ENCODE peak calls at places on chromosomes 1 and 21, in seven cellular contexts. One of them, this sample, is unnamed.

GRCh38 chr1:76425104-76425842 is 350.7 kb downstream of the ST6GALNAC3 start:
- DNase-seq in IMR-90: no peak
- DNase-seq in effector CD4-positive, alpha-beta T cell: no peak
- DNase-seq in iPS-NIHi11: no peak
- DNase-seq in heart left ventricle: no peak
- DNase-seq in tibial artery: no peak
- DNase-seq in brain microvascular endothelial cell: no peak
- DNase-seq in this sample: no peak

GRCh38 chr1:238606896-238607295 is 716.2 kb upstream of the ZP4 start:
- DNase-seq in iPS-NIHi11: no peak
- DNase-seq in heart left ventricle: no peak
- DNase-seq in effector CD4-positive, alpha-beta T cell: no peak
- DNase-seq in IMR-90: peak
- DNase-seq in brain microvascular endothelial cell: peak
- DNase-seq in tibial artery: no peak
- DNase-seq in this sample: no peak

GRCh38 chr1:33155877-33156538 is 25.8 kb downstream of the TRIM62 start:
- DNase-seq in heart left ventricle: no peak
- DNase-seq in brain microvascular endothelial cell: no peak
- DNase-seq in effector CD4-positive, alpha-beta T cell: no peak
- DNase-seq in iPS-NIHi11: no peak
- DNase-seq in tibial artery: no peak
- DNase-seq in IMR-90: no peak
- DNase-seq in this sample: no peak

GRCh38 chr1:174324939-174325338 is 122.8 kb upstream of the GPR52 start:
- DNase-seq in IMR-90: no peak
- DNase-seq in brain microvascular endothelial cell: no peak
- DNase-seq in effector CD4-positive, alpha-beta T cell: no peak
- DNase-seq in heart left ventricle: no peak
- DNase-seq in tibial artery: no peak
- DNase-seq in iPS-NIHi11: no peak
- DNase-seq in this sample: no peak

GRCh38 chr1:4668738-4669700 is 14.6 kb downstream of the AJAP1 start:
- DNase-seq in heart left ventricle: no peak
- DNase-seq in brain microvascular endothelial cell: peak
- DNase-seq in IMR-90: no peak
- DNase-seq in effector CD4-positive, alpha-beta T cell: no peak
- DNase-seq in tibial artery: no peak
- DNase-seq in iPS-NIHi11: no peak
- DNase-seq in this sample: no peak

GRCh38 chr1:211695135-211695816 is 19.9 kb upstream of the NEK2 start:
- DNase-seq in effector CD4-positive, alpha-beta T cell: no peak
- DNase-seq in tibial artery: no peak
- DNase-seq in IMR-90: no peak
- DNase-seq in brain microvascular endothelial cell: no peak
- DNase-seq in iPS-NIHi11: no peak
- DNase-seq in heart left ventricle: no peak
- DNase-seq in this sample: no peak

GRCh38 chr1:29669488-29669871 is 433.2 kb downstream of the PTPRU start:
- DNase-seq in tibial artery: no peak
- DNase-seq in IMR-90: no peak
- DNase-seq in brain microvascular endothelial cell: no peak
- DNase-seq in effector CD4-positive, alpha-beta T cell: no peak
- DNase-seq in heart left ventricle: no peak
- DNase-seq in iPS-NIHi11: no peak
- DNase-seq in this sample: no peak

GRCh38 chr1:227899820-227900449 is 47.8 kb downstream of the WNT9A start:
- DNase-seq in tibial artery: peak
- DNase-seq in effector CD4-positive, alpha-beta T cell: no peak
- DNase-seq in brain microvascular endothelial cell: no peak
- DNase-seq in IMR-90: no peak
- DNase-seq in iPS-NIHi11: no peak
- DNase-seq in heart left ventricle: peak
- DNase-seq in this sample: peak

GRCh38 chr1:81832573-81832972 is 31.8 kb downstream of the ADGRL2 start:
- DNase-seq in effector CD4-positive, alpha-beta T cell: no peak
- DNase-seq in tibial artery: no peak
- DNase-seq in iPS-NIHi11: no peak
- DNase-seq in heart left ventricle: peak
- DNase-seq in brain microvascular endothelial cell: peak
- DNase-seq in IMR-90: peak
- DNase-seq in this sample: no peak

GRCh38 chr21:37658994-37659458 is 257.2 kb downstream of the KCNJ6 start:
- DNase-seq in IMR-90: peak
- DNase-seq in iPS-NIHi11: no peak
- DNase-seq in brain microvascular endothelial cell: peak
- DNase-seq in tibial artery: peak
- DNase-seq in heart left ventricle: no peak
- DNase-seq in effector CD4-positive, alpha-beta T cell: no peak
- DNase-seq in this sample: peak

GRCh38 chr1:236179634-236180033 is 37.3 kb downstream of the GPR137B start:
- DNase-seq in IMR-90: no peak
- DNase-seq in effector CD4-positive, alpha-beta T cell: no peak
- DNase-seq in tibial artery: no peak
- DNase-seq in brain microvascular endothelial cell: no peak
- DNase-seq in iPS-NIHi11: no peak
- DNase-seq in heart left ventricle: no peak
- DNase-seq in this sample: no peak

GRCh38 chr1:52348704-52349301 is 17.2 kb downstream of the CC2D1B start:
- DNase-seq in heart left ventricle: no peak
- DNase-seq in brain microvascular endothelial cell: peak
- DNase-seq in tibial artery: no peak
- DNase-seq in effector CD4-positive, alpha-beta T cell: no peak
- DNase-seq in iPS-NIHi11: peak
- DNase-seq in IMR-90: peak
- DNase-seq in this sample: no peak

GRCh38 chr1:238257018-238257417 is 366.3 kb upstream of the ZP4 start:
- DNase-seq in effector CD4-positive, alpha-beta T cell: no peak
- DNase-seq in heart left ventricle: no peak
- DNase-seq in tibial artery: no peak
- DNase-seq in iPS-NIHi11: no peak
- DNase-seq in brain microvascular endothelial cell: no peak
- DNase-seq in IMR-90: no peak
- DNase-seq in this sample: no peak

GRCh38 chr1:117815926-117816325 is 113.5 kb downstream of the GDAP2 start:
- DNase-seq in brain microvascular endothelial cell: no peak
- DNase-seq in IMR-90: no peak
- DNase-seq in heart left ventricle: no peak
- DNase-seq in iPS-NIHi11: no peak
- DNase-seq in tibial artery: no peak
- DNase-seq in effector CD4-positive, alpha-beta T cell: no peak
- DNase-seq in this sample: no peak

GRCh38 chr1:156859523-156860112 is 701 bp upstream of the INSRR start:
- DNase-seq in tibial artery: no peak
- DNase-seq in iPS-NIHi11: peak
- DNase-seq in brain microvascular endothelial cell: no peak
- DNase-seq in heart left ventricle: no peak
- DNase-seq in IMR-90: no peak
- DNase-seq in effector CD4-positive, alpha-beta T cell: no peak
- DNase-seq in this sample: no peak

GRCh38 chr1:2135425-2135824 is 59.1 kb downstream of the FAAP20 start:
- DNase-seq in tibial artery: peak
- DNase-seq in brain microvascular endothelial cell: peak
- DNase-seq in heart left ventricle: peak
- DNase-seq in IMR-90: peak
- DNase-seq in iPS-NIHi11: no peak
- DNase-seq in effector CD4-positive, alpha-beta T cell: no peak
- DNase-seq in this sample: peak

GRCh38 chr1:31336687-31337467 is 36.0 kb downstream of the FABP3 start:
- DNase-seq in effector CD4-positive, alpha-beta T cell: no peak
- DNase-seq in IMR-90: no peak
- DNase-seq in heart left ventricle: no peak
- DNase-seq in brain microvascular endothelial cell: no peak
- DNase-seq in tibial artery: no peak
- DNase-seq in iPS-NIHi11: no peak
- DNase-seq in this sample: no peak

GRCh38 chr1:213997031-213997771 is 9.4 kb downstream of the PROX1 start:
- DNase-seq in tibial artery: no peak
- DNase-seq in brain microvascular endothelial cell: no peak
- DNase-seq in iPS-NIHi11: no peak
- DNase-seq in effector CD4-positive, alpha-beta T cell: no peak
- DNase-seq in heart left ventricle: no peak
- DNase-seq in IMR-90: no peak
- DNase-seq in this sample: no peak

GRCh38 chr1:45654540-45655280 is 30.9 kb upstream of the CCDC17 start:
- DNase-seq in IMR-90: peak
- DNase-seq in iPS-NIHi11: no peak
- DNase-seq in tibial artery: no peak
- DNase-seq in heart left ventricle: no peak
- DNase-seq in effector CD4-positive, alpha-beta T cell: no peak
- DNase-seq in brain microvascular endothelial cell: no peak
- DNase-seq in this sample: no peak

GRCh38 chr1:65751961-65752360 is 40.7 kb upstream of the PDE4B start:
- DNase-seq in brain microvascular endothelial cell: no peak
- DNase-seq in iPS-NIHi11: no peak
- DNase-seq in IMR-90: no peak
- DNase-seq in tibial artery: no peak
- DNase-seq in heart left ventricle: no peak
- DNase-seq in effector CD4-positive, alpha-beta T cell: no peak
- DNase-seq in this sample: no peak

GRCh38 chr1:52552505-52553371 is at the start of gene TUT4:
- DNase-seq in IMR-90: peak
- DNase-seq in heart left ventricle: peak
- DNase-seq in iPS-NIHi11: peak
- DNase-seq in tibial artery: peak
- DNase-seq in effector CD4-positive, alpha-beta T cell: peak
- DNase-seq in brain microvascular endothelial cell: peak
- DNase-seq in this sample: peak

GRCh38 chr21:14602418-14602987 is 56.4 kb upstream of the SAMSN1 start:
- DNase-seq in brain microvascular endothelial cell: no peak
- DNase-seq in heart left ventricle: no peak
- DNase-seq in iPS-NIHi11: no peak
- DNase-seq in tibial artery: no peak
- DNase-seq in effector CD4-positive, alpha-beta T cell: no peak
- DNase-seq in IMR-90: no peak
- DNase-seq in this sample: no peak

GRCh38 chr1:46770541-46770940 is 28.3 kb upstream of the CYP4B1 start:
- DNase-seq in heart left ventricle: no peak
- DNase-seq in effector CD4-positive, alpha-beta T cell: no peak
- DNase-seq in brain microvascular endothelial cell: no peak
- DNase-seq in iPS-NIHi11: no peak
- DNase-seq in IMR-90: no peak
- DNase-seq in tibial artery: no peak
- DNase-seq in this sample: no peak

GRCh38 chr1:11602981-11603380 is 51.2 kb downstream of the FBXO2 start:
- DNase-seq in effector CD4-positive, alpha-beta T cell: no peak
- DNase-seq in heart left ventricle: no peak
- DNase-seq in IMR-90: no peak
- DNase-seq in brain microvascular endothelial cell: no peak
- DNase-seq in iPS-NIHi11: no peak
- DNase-seq in tibial artery: no peak
- DNase-seq in this sample: no peak

GRCh38 chr1:231949277-231950122 is 322.9 kb downstream of the DISC1 start:
- DNase-seq in brain microvascular endothelial cell: no peak
- DNase-seq in iPS-NIHi11: peak
- DNase-seq in heart left ventricle: no peak
- DNase-seq in tibial artery: peak
- DNase-seq in effector CD4-positive, alpha-beta T cell: no peak
- DNase-seq in IMR-90: no peak
- DNase-seq in this sample: peak

GRCh38 chr1:25562101-25562927 is 18.9 kb downstream of the LDLRAP1 start:
- DNase-seq in brain microvascular endothelial cell: no peak
- DNase-seq in IMR-90: no peak
- DNase-seq in tibial artery: no peak
- DNase-seq in effector CD4-positive, alpha-beta T cell: peak
- DNase-seq in iPS-NIHi11: no peak
- DNase-seq in heart left ventricle: no peak
- DNase-seq in this sample: no peak